ENCODE peak calls at places on chromosomes 6 and 20, in four cellular contexts. Z is WTC11, K is MCF 10A, G is AG04449. W is an unnamed sample.

GRCh38 chr20:25316506-25317190 is 68.8 kb downstream of the PYGB start:
- DNase-seq in Z (peak; percentile 3), K (no peak), G (no peak), W (no peak)

GRCh38 chr20:17568972-17569471 is 853 bp upstream of the DSTN start:
- DNase-seq in K (peak; percentile 98), G (peak; percentile 95), Z (peak; percentile 54), W (peak; percentile 90)

GRCh38 chr6:33672808-33673207 is 38.7 kb downstream of the UQCC2 start:
- DNase-seq in G (peak; percentile 78), K (peak; percentile 96), Z (peak; percentile 35), W (peak; percentile 83)

GRCh38 chr6:17907467-17908229 is 79.8 kb downstream of the KIF13A start:
- DNase-seq in G (peak; percentile 97), Z (no peak), K (peak; percentile 99), W (peak; percentile 98)

GRCh38 chr6:156980948-156981347 is 203.8 kb downstream of the ARID1B start:
- DNase-seq in Z (no peak), K (peak; percentile 2), G (no peak), W (no peak)

GRCh38 chr6:132445201-132445951 is 44.1 kb upstream of the MOXD1 start:
- DNase-seq in G (peak; percentile 55), K (peak; percentile 52), Z (no peak), W (peak; percentile 69)

GRCh38 chr20:18188446-18188845 is 50.8 kb downstream of the KAT14 start:
- DNase-seq in K (no peak), G (peak; percentile 34), Z (no peak), W (peak; percentile 24)

GRCh38 chr6:155155787-155156447 is 107.9 kb upstream of the CLDN20 start:
- DNase-seq in K (no peak), G (no peak), Z (no peak), W (no peak)

GRCh38 chr6:7615611-7616383 is 25.8 kb downstream of the SNRNP48 start:
- DNase-seq in G (no peak), Z (peak; percentile 35), K (peak; percentile 75), W (no peak)

GRCh38 chr6:53347250-53347920 is 1.4 kb downstream of the ELOVL5 start:
- DNase-seq in G (no peak), K (peak; percentile 37), Z (no peak), W (no peak)

GRCh38 chr6:11650711-11651110 is 113.2 kb downstream of the TMEM170B start:
- DNase-seq in K (no peak), Z (no peak), G (no peak), W (no peak)

GRCh38 chr6:66226099-66226498 is 519.1 kb upstream of the EYS start:
- DNase-seq in G (no peak), K (peak; percentile 35), Z (no peak), W (no peak)

GRCh38 chr6:85405175-85405852 is 44.6 kb upstream of the NT5E start:
- DNase-seq in K (peak; percentile 9), G (no peak), Z (no peak), W (no peak)

GRCh38 chr6:85354761-85355618 is 94.9 kb upstream of the NT5E start:
- DNase-seq in Z (peak; percentile 78), G (peak; percentile 12), K (peak; percentile 73), W (peak; percentile 58)

GRCh38 chr6:37114612-37115011 is 55.3 kb upstream of the PIM1 start:
- DNase-seq in K (no peak), Z (no peak), G (no peak), W (no peak)

GRCh38 chr20:10074513-10074912 is 39.7 kb downstream of the ANKEF1 start:
- DNase-seq in Z (no peak), G (peak; percentile 65), K (peak; percentile 89), W (peak; percentile 63)

GRCh38 chr6:46888031-46888430 is 33.7 kb downstream of the ADGRF5 start:
- DNase-seq in K (peak; percentile 36), Z (no peak), G (no peak), W (no peak)

GRCh38 chr6:149013932-149014331 is 267.1 kb downstream of the UST start:
- DNase-seq in G (no peak), Z (no peak), K (no peak), W (no peak)

GRCh38 chr20:4512891-4513550 is 208.7 kb upstream of the PRND start:
- DNase-seq in K (peak; percentile 89), Z (no peak), G (peak; percentile 72), W (peak; percentile 80)

GRCh38 chr6:16681260-16681873 is 79.9 kb downstream of the ATXN1 start:
- DNase-seq in G (peak; percentile 76), K (peak; percentile 94), Z (no peak), W (peak; percentile 83)

GRCh38 chr20:4569092-4569491 is 152.6 kb upstream of the PRND start:
- DNase-seq in Z (peak; percentile 47), K (no peak), G (no peak), W (no peak)

GRCh38 chr6:19999319-20000191 is 162.4 kb downstream of the ID4 start:
- DNase-seq in K (peak; percentile 49), G (no peak), Z (no peak), W (no peak)

GRCh38 chr6:97049254-97050004 is 124.9 kb downstream of the KLHL32 start:
- DNase-seq in Z (no peak), G (no peak), K (no peak), W (no peak)

GRCh38 chr6:144568241-144568640 is 283.1 kb downstream of the UTRN start:
- DNase-seq in G (no peak), Z (no peak), K (no peak), W (no peak)

GRCh38 chr6:75830959-75831885 is 82.2 kb downstream of the MYO6 start:
- DNase-seq in K (peak; percentile 65), G (peak; percentile 12), Z (no peak), W (peak; percentile 25)

GRCh38 chr20:57581202-57582028 is 20.5 kb downstream of the PCK1 start:
- DNase-seq in K (no peak), Z (no peak), G (no peak), W (no peak)

GRCh38 chr6:36838896-36839818 is at the start of gene CPNE5:
- DNase-seq in G (no peak), K (no peak), Z (peak; percentile 50), W (no peak)

GRCh38 chr6:38432479-38432878 is 207.2 kb downstream of the BTBD9 start:
- DNase-seq in G (no peak), Z (no peak), K (peak; percentile 39), W (no peak)

GRCh38 chr6:130202782-130203181 is 20.0 kb downstream of the SAMD3 start:
- DNase-seq in G (no peak), K (no peak), Z (peak; percentile 28), W (no peak)

GRCh38 chr6:27297857-27298730 is 14.0 kb downstream of the POM121L2 start:
- DNase-seq in Z (peak; percentile 80), K (peak; percentile 59), G (no peak), W (no peak)

GRCh38 chr6:5486214-5486613 is 224.9 kb downstream of the FARS2 start:
- DNase-seq in K (no peak), Z (no peak), G (no peak), W (no peak)

GRCh38 chr20:64188071-64188470 is 23.8 kb downstream of the MYT1 start:
- DNase-seq in Z (no peak), K (no peak), G (no peak), W (no peak)

GRCh38 chr6:5490495-5491069 is 229.3 kb downstream of the FARS2 start:
- DNase-seq in G (no peak), Z (no peak), K (no peak), W (no peak)

GRCh38 chr6:11093065-11093590 is 506 bp upstream of the SMIM13 start:
- DNase-seq in Z (no peak), K (peak; percentile 44), G (no peak), W (no peak)

GRCh38 chr6:38161331-38161730 is 341.8 kb downstream of the ZFAND3 start:
- DNase-seq in G (no peak), Z (no peak), K (no peak), W (no peak)

DNA sequence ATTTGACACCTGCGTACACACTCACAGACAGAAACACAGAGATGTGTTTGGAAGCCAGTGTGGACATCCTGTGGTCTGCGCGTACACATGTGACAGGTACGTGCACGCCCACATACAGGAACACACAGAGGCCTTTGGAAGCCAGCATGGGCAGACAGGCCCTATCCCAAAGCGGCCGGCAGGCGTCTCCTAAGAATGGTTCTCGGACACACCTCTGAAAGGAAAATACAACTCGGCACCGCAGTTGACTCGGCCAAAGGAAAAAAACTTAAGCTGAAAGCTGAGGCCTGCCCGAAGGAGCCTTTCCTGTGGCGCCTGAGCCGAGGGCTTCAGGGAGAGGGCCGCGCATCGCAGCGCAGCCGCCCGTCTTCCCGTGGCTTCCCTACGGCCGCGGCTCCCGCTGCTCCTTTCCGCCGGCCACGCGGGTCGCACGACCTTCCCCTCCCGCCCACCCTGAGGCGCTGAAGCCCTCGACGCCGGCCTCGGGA is 1.4 kb upstream of the CEP43 start:
- DNase-seq in K (peak; percentile 88), G (no peak), Z (peak; percentile 68), W (peak; percentile 35)
- TF ChIP-seq CTCF in K (peak; percentile 51), G (peak; percentile 58), Z (no peak), W (peak; percentile 66)

GRCh38 chr20:33570743-33571142 is 80.8 kb downstream of the CBFA2T2 start:
- DNase-seq in G (no peak), Z (no peak), K (no peak), W (no peak)

GRCh38 chr20:33578510-33578909 is 83.6 kb upstream of the C20orf144 start:
- DNase-seq in G (no peak), K (no peak), Z (no peak), W (peak; percentile 46)

GRCh38 chr20:33575302-33575701 is 85.4 kb downstream of the CBFA2T2 start:
- DNase-seq in G (no peak), Z (no peak), K (no peak), W (no peak)

GRCh38 chr20:33576432-33576883 is 85.7 kb upstream of the C20orf144 start:
- DNase-seq in Z (peak; percentile 24), G (no peak), K (no peak), W (no peak)
- TF ChIP-seq CTCF in Z (no peak), G (peak; percentile 2), K (no peak), W (no peak)

DNA sequence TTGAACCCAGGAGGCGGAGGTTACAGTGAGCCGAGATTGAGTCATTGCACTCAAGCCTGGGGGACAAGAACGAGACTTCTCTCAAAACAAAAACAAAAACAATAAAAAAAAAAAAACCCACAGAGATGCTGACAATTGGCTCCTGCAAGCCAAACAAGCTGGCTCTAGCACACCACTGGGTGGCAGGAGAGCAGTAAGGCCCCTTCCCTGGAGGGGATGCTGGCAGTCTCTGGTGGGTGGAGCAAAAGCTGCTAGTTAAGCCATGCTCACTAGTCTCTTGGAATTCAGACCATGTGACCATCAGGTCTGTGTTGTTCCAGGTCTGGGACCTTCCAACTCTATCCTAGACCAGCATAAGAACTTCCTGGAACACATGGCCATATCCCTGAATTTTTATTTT is 18.9 kb upstream of the DSN1 start:
- DNase-seq in G (no peak), Z (peak; percentile 73), K (peak; percentile 36), W (peak; percentile 29)
- TF ChIP-seq CTCF in G (peak; percentile 67), Z (no peak), K (peak; percentile 20), W (peak; percentile 67)

DNA sequence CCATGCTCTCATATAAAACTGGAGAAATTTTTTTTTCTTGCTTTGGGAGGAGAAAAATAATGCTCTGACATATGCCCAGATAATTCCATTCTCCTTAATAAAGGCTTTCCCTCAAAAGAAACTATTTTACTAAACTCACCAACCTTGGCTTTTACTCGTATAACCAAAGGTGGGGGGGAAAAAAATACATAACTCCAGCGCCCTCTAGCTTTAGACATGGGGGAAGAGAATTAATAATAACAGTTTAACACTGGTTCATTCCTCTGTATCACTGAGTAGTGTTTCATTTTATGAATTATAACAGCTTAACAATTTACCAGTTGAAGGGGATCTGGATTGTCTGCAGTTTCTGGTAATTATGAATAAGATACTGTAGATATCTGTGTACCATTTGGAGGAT is 1226.1 kb downstream of the GRIK2 start:
- DNase-seq in G (no peak), Z (no peak), K (peak; percentile 53), W (no peak)
- TF ChIP-seq CTCF in G (no peak), Z (peak; percentile 51), K (peak; percentile 43), W (no peak)

GRCh38 chr20:46088409-46089075 is 1.2 kb downstream of the NCOA5 start:
- DNase-seq in G (no peak), K (peak; percentile 36), Z (no peak), W (no peak)
- TF ChIP-seq CTCF in G (no peak), K (no peak), Z (no peak), W (no peak)

GRCh38 chr20:62067547-62068260 is 2.0 kb upstream of the TAF4 start:
- DNase-seq in G (no peak), Z (no peak), K (no peak), W (no peak)
- TF ChIP-seq CTCF in G (no peak), Z (no peak), K (no peak), W (no peak)

W was measured in AG09309.